ENCODE peak calls at places on chromosomes 16 and 17, in four cellular contexts. One of them, this sample, is unnamed.

GRCh38 chr16:89860747-89861304 is 12.6 kb upstream of the TCF25 start:
- DNase-seq in stomach: peak; percentile 70
- DNase-seq in cardiac muscle cell: peak; percentile 55
- DNase-seq in lung: peak; percentile 66
- DNase-seq in this sample: peak; percentile 54

GRCh38 chr16:64983983-64984382 is 137.9 kb downstream of the CDH11 start:
- DNase-seq in stomach: no peak
- DNase-seq in cardiac muscle cell: peak; percentile 86
- DNase-seq in lung: peak; percentile 29
- DNase-seq in this sample: peak; percentile 2

GRCh38 chr17:74491645-74492044 is 25.2 kb downstream of the CD300A start:
- DNase-seq in stomach: no peak
- DNase-seq in cardiac muscle cell: no peak
- DNase-seq in lung: no peak
- DNase-seq in this sample: no peak

GRCh38 chr17:42985225-42985624 is 4.9 kb downstream of the RUNDC1 start:
- DNase-seq in stomach: no peak
- DNase-seq in cardiac muscle cell: no peak
- DNase-seq in lung: no peak
- DNase-seq in this sample: no peak

GRCh38 chr17:68561319-68561718 is 39.8 kb downstream of the FAM20A start:
- DNase-seq in stomach: no peak
- DNase-seq in cardiac muscle cell: peak; percentile 62
- DNase-seq in lung: no peak
- DNase-seq in this sample: no peak

GRCh38 chr16:70331091-70331490 is 15.6 kb upstream of the DDX19A start:
- DNase-seq in stomach: no peak
- DNase-seq in cardiac muscle cell: no peak
- DNase-seq in lung: no peak
- DNase-seq in this sample: no peak

GRCh38 chr17:76147211-76148014 is 6.4 kb upstream of the FOXJ1 start:
- DNase-seq in stomach: no peak
- DNase-seq in cardiac muscle cell: peak; percentile 50
- DNase-seq in lung: no peak
- DNase-seq in this sample: no peak

GRCh38 chr17:2500446-2500845 is 11.2 kb downstream of the METTL16 start:
- DNase-seq in stomach: no peak
- DNase-seq in cardiac muscle cell: no peak
- DNase-seq in lung: no peak
- DNase-seq in this sample: no peak

DNA sequence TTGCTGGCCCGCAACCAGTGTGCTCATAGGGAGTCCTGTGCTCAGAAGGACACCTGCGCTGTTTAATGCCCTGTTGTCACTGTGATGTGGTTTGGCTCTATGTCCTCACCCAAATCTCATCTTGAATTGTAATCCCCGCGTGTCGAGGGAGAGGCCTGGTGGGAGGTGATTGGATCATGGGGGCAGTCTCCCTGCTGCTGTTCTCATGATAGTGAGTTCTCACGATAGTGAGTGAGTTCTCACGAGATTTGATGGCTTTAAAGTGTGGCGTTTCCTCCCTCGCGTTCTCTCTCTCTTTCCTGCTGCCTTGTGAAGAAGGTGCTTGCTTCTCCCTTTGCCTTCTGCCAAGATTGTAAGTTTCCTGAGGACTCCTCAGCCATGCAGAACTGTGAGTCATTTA is 66.8 kb downstream of the AKAP1 start:
- DNase-seq in stomach: no peak
- DNase-seq in cardiac muscle cell: no peak
- DNase-seq in lung: no peak
- DNase-seq in this sample: no peak
- H3K9me3 ChIP-seq in stomach: no peaks in the 10 kb centered on the region
- H3K9me3 ChIP-seq in cardiac muscle cell: no peaks in the 10 kb centered on the region
- H3K9me3 ChIP-seq in lung: no peaks in the 10 kb centered on the region
- H3K9me3 ChIP-seq in this sample: no peaks in the 10 kb centered on the region

DNA sequence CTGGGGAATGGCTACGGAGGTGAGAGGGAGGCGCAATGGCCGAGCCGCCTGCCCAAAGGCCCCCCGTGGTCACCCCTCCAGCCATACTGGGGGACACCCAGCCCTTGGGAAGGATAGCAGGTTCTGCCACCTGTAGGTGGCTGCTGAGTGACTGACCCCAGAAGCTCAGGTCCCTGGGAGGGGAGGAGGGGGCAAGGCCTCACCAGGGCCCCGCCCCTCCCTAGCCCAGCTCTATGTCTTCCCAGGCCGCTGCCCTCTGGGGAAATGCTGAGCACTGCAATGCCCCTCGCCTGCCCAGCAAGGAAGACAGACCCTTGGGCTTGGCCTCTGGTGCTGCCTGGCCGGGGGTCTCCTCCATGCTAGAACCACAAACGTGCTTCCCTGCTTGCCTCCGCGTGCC is 11.4 kb upstream of the CLDN9 start:
- DNase-seq in stomach: no peak
- DNase-seq in cardiac muscle cell: no peak
- DNase-seq in lung: no peak
- DNase-seq in this sample: no peak
- H3K27me3 ChIP-seq in stomach: peaks cover 4% of the 10 kb centered on the region
- H3K27me3 ChIP-seq in cardiac muscle cell: no peaks in the 10 kb centered on the region
- H3K27me3 ChIP-seq in lung: no peaks in the 10 kb centered on the region
- H3K27me3 ChIP-seq in this sample: no peaks in the 10 kb centered on the region

GRCh38 chr17:8928347-8928746 is 37.2 kb downstream of the PIK3R5 start:
- DNase-seq in stomach: no peak
- DNase-seq in cardiac muscle cell: no peak
- DNase-seq in lung: no peak
- DNase-seq in this sample: no peak
- H3K9me3 ChIP-seq in stomach: peaks cover 30% of the 10 kb centered on the region
- H3K9me3 ChIP-seq in cardiac muscle cell: no peaks in the 10 kb centered on the region
- H3K9me3 ChIP-seq in lung: peaks cover 11% of the 10 kb centered on the region
- H3K9me3 ChIP-seq in this sample: no peaks in the 10 kb centered on the region

GRCh38 chr16:73040735-73041402 is 7.1 kb downstream of the ZFHX3 start:
- DNase-seq in stomach: no peak
- DNase-seq in cardiac muscle cell: no peak
- DNase-seq in lung: no peak
- DNase-seq in this sample: no peak
- H3K27me3 ChIP-seq in stomach: no peaks in the 10 kb centered on the region
- H3K27me3 ChIP-seq in cardiac muscle cell: no peaks in the 10 kb centered on the region
- H3K27me3 ChIP-seq in lung: no peaks in the 10 kb centered on the region
- H3K27me3 ChIP-seq in this sample: no peaks in the 10 kb centered on the region

GRCh38 chr17:70674061-70674460 is 504.7 kb downstream of the KCNJ2 start:
- DNase-seq in stomach: no peak
- DNase-seq in cardiac muscle cell: no peak
- DNase-seq in lung: no peak
- DNase-seq in this sample: no peak

GRCh38 chr17:70675070-70675590 is 505.8 kb downstream of the KCNJ2 start:
- DNase-seq in stomach: no peak
- DNase-seq in cardiac muscle cell: no peak
- DNase-seq in lung: no peak
- DNase-seq in this sample: no peak

GRCh38 chr17:70677783-70678647 is 508.7 kb downstream of the KCNJ2 start:
- DNase-seq in stomach: no peak
- DNase-seq in cardiac muscle cell: no peak
- DNase-seq in lung: no peak
- DNase-seq in this sample: no peak

GRCh38 chr17:70683936-70684335 is 514.6 kb downstream of the KCNJ2 start:
- DNase-seq in stomach: no peak
- DNase-seq in cardiac muscle cell: no peak
- DNase-seq in lung: no peak
- DNase-seq in this sample: no peak

DNA sequence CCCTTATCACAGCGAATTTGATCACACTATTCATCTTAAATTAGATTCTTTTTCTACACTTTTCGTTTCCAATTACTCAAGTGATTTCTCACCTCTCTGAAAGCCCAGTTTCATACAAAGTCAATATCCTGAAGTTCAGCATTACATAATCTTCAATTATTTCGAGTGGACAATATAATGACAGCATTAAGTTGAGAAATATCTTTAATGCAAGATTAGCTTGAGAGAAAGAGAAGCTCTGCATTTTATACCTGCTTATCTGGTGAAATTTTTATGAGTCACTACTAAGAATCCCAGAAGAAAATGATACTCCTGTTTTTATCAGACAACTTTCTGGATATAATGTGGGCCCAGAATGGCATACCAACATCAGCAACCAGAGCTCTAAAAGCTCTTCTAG is 509.6 kb downstream of the KCNJ2 start:
- DNase-seq in stomach: no peak
- DNase-seq in cardiac muscle cell: no peak
- DNase-seq in lung: no peak
- DNase-seq in this sample: no peak
- H3K9me3 ChIP-seq in stomach: no peaks in the 10 kb centered on the region
- H3K9me3 ChIP-seq in cardiac muscle cell: no peaks in the 10 kb centered on the region
- H3K9me3 ChIP-seq in lung: no peaks in the 10 kb centered on the region
- H3K9me3 ChIP-seq in this sample: no peaks in the 10 kb centered on the region

DNA sequence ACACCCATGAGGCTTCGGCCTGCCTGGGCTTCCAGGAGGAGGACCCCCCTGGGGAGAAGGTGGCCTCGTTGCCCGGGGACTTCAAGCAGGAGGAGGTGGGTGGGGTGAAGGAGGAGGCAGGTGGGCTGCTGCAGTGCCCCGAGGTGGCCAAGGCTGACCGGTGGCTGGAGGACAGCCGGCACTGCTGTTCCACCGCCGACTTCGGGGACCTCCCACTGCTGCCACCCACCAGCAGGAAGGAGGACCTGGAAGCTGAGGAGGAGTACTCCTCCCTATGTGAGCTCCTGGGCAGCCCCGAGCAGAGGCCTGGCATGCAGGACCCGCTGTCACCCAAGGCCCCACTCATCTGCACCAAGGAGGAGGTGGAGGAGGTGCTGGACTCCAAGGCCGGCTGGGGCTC is 41.5 kb downstream of the SREBF1 start:
- DNase-seq in stomach: no peak
- DNase-seq in cardiac muscle cell: no peak
- DNase-seq in lung: no peak
- DNase-seq in this sample: no peak
- H3K27me3 ChIP-seq in stomach: no peaks in the 10 kb centered on the region
- H3K27me3 ChIP-seq in cardiac muscle cell: no peaks in the 10 kb centered on the region
- H3K27me3 ChIP-seq in lung: no peaks in the 10 kb centered on the region
- H3K27me3 ChIP-seq in this sample: no peaks in the 10 kb centered on the region

DNA sequence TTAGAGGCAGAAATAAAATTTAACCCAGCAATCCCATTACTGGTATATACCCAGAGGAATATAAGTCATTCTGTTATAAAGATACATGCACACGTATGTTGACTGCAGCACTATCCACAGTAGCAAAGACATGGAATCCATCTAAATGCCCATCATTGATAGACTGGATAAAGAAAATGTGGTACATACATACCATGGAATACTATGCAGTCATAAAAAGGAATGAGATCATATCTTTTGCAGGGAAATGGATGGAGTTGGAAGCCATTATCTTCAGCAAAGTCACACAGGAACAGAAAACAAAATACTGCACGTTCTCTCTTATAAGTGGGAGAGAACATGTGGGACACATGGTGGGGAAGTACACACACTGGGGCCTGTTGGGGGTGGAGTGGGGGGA is 23.1 kb downstream of the SSH2 start:
- DNase-seq in stomach: no peak
- DNase-seq in cardiac muscle cell: no peak
- DNase-seq in lung: no peak
- DNase-seq in this sample: no peak
- H3K9me3 ChIP-seq in stomach: no peaks in the 10 kb centered on the region
- H3K9me3 ChIP-seq in cardiac muscle cell: no peaks in the 10 kb centered on the region
- H3K9me3 ChIP-seq in lung: no peaks in the 10 kb centered on the region
- H3K9me3 ChIP-seq in this sample: no peaks in the 10 kb centered on the region